ENCODE peak calls at places on chromosome 11, in seven cellular contexts. M, N, B, R, J, Q and A are unnamed samples.

GRCh38 chr11:95264881-95265280 is 33.9 kb upstream of the SESN3 start:
- DNase-seq in M (no peak), N (no peak), B (no peak), R (no peak), J (no peak), Q (no peak), A (no peak)

GRCh38 chr11:103652013-103652412 is 384.4 kb upstream of the DDI1 start:
- DNase-seq in M (no peak), N (no peak), B (no peak), R (no peak), J (no peak), Q (no peak), A (no peak)

GRCh38 chr11:124879999-124880611 is 14.9 kb downstream of the ROBO3 start:
- DNase-seq in M (no peak), N (no peak), B (no peak), R (no peak), J (no peak), Q (no peak), A (no peak)

GRCh38 chr11:114001416-114001815 is 26.5 kb downstream of the HTR3A start:
- DNase-seq in M (no peak), N (no peak), B (no peak), R (no peak), J (no peak), Q (no peak), A (no peak)

GRCh38 chr11:15884131-15884530 is 472.2 kb downstream of the SOX6 start:
- DNase-seq in M (no peak), N (no peak), B (no peak), R (no peak), J (no peak), Q (no peak), A (no peak)

GRCh38 chr11:83287631-83288030 is 1.5 kb upstream of the CCDC90B start:
- DNase-seq in M (no peak), N (no peak), B (no peak), R (no peak), J (no peak), Q (no peak), A (no peak)

GRCh38 chr11:67293090-67293489 is 4.0 kb downstream of the ANKRD13D start:
- DNase-seq in M (no peak), N (no peak), B (no peak), R (no peak), J (no peak), Q (no peak), A (no peak)

GRCh38 chr11:72140661-72141060 is 5.1 kb downstream of the FOLR3 start:
- DNase-seq in M (no peak), N (no peak), B (no peak), R (no peak), J (no peak), Q (no peak), A (no peak)

GRCh38 chr11:117299351-117300300 is 8.5 kb downstream of the BACE1-AS start:
- DNase-seq in M (peak; percentile 44), N (peak; percentile 79), B (no peak), R (no peak), J (no peak), Q (no peak), A (no peak)

GRCh38 chr11:17012712-17013547 is 1.3 kb downstream of the PLEKHA7 start:
- DNase-seq in M (no peak), N (peak; percentile 95), B (no peak), R (no peak), J (no peak), Q (peak; percentile 12), A (peak; percentile 41)

GRCh38 chr11:16468735-16469446 is 112.5 kb upstream of the SOX6 start:
- DNase-seq in M (no peak), N (no peak), B (no peak), R (no peak), J (no peak), Q (no peak), A (no peak)

GRCh38 chr11:103086461-103086860 is 5.5 kb downstream of the DCUN1D5 start:
- DNase-seq in M (no peak), N (no peak), B (peak; percentile 18), R (no peak), J (no peak), Q (no peak), A (no peak)

GRCh38 chr11:17475666-17476316 is 854 bp downstream of the ABCC8 start:
- DNase-seq in M (peak; percentile 66), N (no peak), B (no peak), R (no peak), J (no peak), Q (no peak), A (no peak)

GRCh38 chr11:129278586-129279319 is 86.6 kb upstream of the ARHGAP32 start:
- DNase-seq in M (peak; percentile 77), N (no peak), B (no peak), R (no peak), J (no peak), Q (no peak), A (peak; percentile 60)

GRCh38 chr11:115808351-115808940 is 304.2 kb upstream of the CADM1 start:
- DNase-seq in M (no peak), N (no peak), B (no peak), R (no peak), J (no peak), Q (no peak), A (no peak)

GRCh38 chr11:112163875-112164521 is at the start of gene IL18:
- DNase-seq in M (no peak), N (no peak), B (peak; percentile 22), R (no peak), J (no peak), Q (peak; percentile 78), A (peak; percentile 89)

GRCh38 chr11:67415501-67416304 is at the start of gene CARNS1:
- DNase-seq in M (no peak), N (no peak), B (no peak), R (no peak), J (no peak), Q (no peak), A (no peak)

GRCh38 chr11:10450451-10451398 is 4.3 kb upstream of the AMPD3 start:
- DNase-seq in M (peak; percentile 73), N (peak; percentile 32), B (no peak), R (peak; percentile 49), J (no peak), Q (peak; percentile 62), A (peak; percentile 82)

GRCh38 chr11:125869526-125869925 is 17.9 kb upstream of the HYLS1 start:
- DNase-seq in M (no peak), N (no peak), B (no peak), R (no peak), J (no peak), Q (no peak), A (no peak)

GRCh38 chr11:125268611-125269010 is 104.1 kb downstream of the PKNOX2 start:
- DNase-seq in M (no peak), N (no peak), B (no peak), R (no peak), J (no peak), Q (no peak), A (no peak)

GRCh38 chr11:86637976-86638375 is 34.4 kb downstream of the ME3 start:
- DNase-seq in M (no peak), N (no peak), B (no peak), R (no peak), J (no peak), Q (no peak), A (no peak)

GRCh38 chr11:111403021-111403725 is 24.1 kb upstream of the POU2AF1 start:
- DNase-seq in M (no peak), N (no peak), B (no peak), R (no peak), J (no peak), Q (no peak), A (peak; percentile 94)

DNA sequence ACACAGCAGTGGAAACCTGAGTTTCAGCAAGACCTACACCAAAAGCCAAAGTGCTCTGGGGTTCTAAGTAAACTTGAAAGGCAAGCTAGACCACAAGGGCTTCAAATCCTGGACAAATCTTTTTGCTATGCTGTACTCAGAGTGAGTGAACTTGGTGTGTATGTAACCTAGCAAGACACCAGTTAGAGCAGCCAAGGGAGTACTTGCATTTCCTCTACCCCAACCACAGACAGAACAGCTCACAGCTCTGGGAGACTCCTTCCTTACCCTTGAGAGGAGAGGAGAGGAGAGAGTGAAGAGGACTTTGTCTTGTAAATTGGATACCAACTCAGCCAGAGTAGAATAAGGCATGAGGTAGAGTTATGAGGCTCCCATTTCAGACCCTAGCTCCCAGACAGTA is 71.4 kb downstream of the CTSC start:
- DNase-seq in M (no peak), N (no peak), B (no peak), R (no peak), J (no peak), Q (no peak), A (no peak)
- TF ChIP-seq JUND in M (no peak), N (no peak), B (no peak), R (no peak), J (no peak), Q (no peak), A (no peak)

DNA sequence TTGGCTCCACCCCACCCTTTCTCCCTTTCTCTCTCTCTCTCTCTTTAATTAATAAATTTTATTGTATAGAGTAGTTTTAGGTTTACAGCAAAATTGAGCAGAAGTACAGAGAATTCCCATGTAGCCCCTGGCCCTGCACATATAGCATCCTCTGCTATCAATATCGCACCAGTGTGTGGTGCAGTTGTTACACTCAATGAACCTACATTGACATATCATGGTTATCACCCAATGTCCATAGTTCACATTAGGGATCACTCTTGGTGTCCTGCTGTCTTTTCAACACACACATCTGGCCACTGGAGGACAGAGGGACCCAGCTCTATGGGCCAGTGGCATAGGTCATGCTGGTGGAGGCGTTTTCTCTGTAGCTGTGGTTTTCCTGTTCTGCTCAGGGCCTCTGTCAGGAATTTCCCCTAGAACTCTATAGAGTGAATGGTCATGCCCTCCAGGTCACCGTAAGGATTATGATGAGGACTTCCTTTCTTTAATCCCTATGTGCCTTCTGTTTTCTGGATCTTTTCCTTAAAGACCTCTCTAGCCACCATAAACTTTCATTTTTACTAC is 98.2 kb upstream of the NAV2 start:
- DNase-seq in M (no peak), N (no peak), B (no peak), R (no peak), J (no peak), Q (no peak), A (no peak)
- TF ChIP-seq JUND in M (no peak), N (no peak), B (no peak), R (no peak), J (no peak), Q (no peak), A (no peak)

DNA sequence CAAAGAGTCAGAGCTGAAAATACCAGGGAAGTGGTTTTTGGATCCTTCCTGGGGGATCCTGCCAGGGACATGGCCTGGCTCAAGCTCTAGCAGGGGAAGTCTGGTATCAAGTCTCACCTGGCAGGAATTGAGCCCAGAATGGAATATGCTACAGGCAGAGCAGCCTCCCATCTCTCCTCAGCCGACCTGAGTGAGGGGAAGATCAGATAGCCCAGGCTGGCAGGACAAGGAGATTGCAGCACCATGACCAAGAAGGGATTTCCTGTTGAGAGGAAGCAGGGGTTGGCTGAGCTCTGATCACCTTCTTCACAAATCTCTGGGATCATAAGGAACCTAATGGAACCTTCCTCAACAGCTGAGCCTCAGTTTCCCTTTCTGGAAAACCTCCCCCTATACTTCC is 13.0 kb downstream of the OAF start:
- DNase-seq in M (no peak), N (no peak), B (no peak), R (no peak), J (no peak), Q (no peak), A (no peak)
- TF ChIP-seq JUND in M (no peak), N (no peak), B (no peak), R (no peak), J (no peak), Q (no peak), A (no peak)

DNA sequence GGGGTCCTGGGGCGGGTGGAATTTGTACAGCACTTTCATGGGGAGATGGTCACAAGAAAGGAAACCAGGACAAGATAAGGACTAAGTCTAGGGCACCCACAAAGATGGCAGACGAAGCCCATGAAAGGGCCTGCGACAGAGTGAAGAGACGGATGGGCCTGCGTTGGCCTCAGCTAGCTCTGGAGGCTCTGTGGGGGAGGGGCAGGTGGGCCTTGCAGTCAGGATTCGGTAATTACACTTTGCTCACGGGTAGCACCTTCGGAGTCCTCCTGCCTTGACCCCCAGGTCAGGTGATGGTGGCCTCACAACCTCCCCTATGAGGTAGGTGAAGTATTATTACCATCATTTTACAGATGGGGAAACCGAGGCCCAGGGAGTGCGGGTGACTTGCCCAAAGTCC is 7.1 kb downstream of the LRRC10B start:
- DNase-seq in M (no peak), N (no peak), B (no peak), R (no peak), J (no peak), Q (no peak), A (no peak)
- TF ChIP-seq JUND in M (no peak), N (no peak), B (no peak), R (no peak), J (no peak), Q (no peak), A (no peak)